ENCODE peak calls at places on chromosomes 1 and 21, in five cellular contexts. P is adrenal gland, X is fibroblast of lung, E is mucosa of descending colon, N is cardiac muscle cell. G is an unnamed sample. For H3K4me1, the result is how much of the 10 kb centered on the place peaks cover.

GRCh38 chr1:14804626-14805025 is 206.1 kb downstream of the KAZN start:
- DNase-seq in N (no peak), P (no peak), E (no peak), X (no peak), G (no peak)

GRCh38 chr1:196385109-196385508 is 223.1 kb downstream of the KCNT2 start:
- DNase-seq in X (no peak), P (no peak), N (no peak), E (no peak), G (no peak)

GRCh38 chr21:46021398-46021797 is 39.8 kb downstream of the COL6A1 start:
- DNase-seq in X (no peak), P (no peak), N (no peak), E (no peak), G (no peak)

GRCh38 chr1:19654386-19654785 is 10.3 kb downstream of the NBL1 start:
- DNase-seq in E (no peak), X (peak), N (no peak), P (no peak), G (no peak)

GRCh38 chr1:86687595-86687994 is 16.8 kb upstream of the SH3GLB1 start:
- DNase-seq in N (no peak), E (no peak), X (peak), P (no peak), G (no peak)

GRCh38 chr21:44708866-44709425 is 2.4 kb downstream of the TSPEAR start:
- DNase-seq in N (no peak), E (no peak), X (no peak), P (peak), G (no peak)

GRCh38 chr1:119595606-119596005 is 52.5 kb downstream of the ZNF697 start:
- DNase-seq in E (no peak), P (no peak), N (no peak), X (no peak), G (no peak)

GRCh38 chr1:89843279-89844121 is 22.7 kb downstream of the LRRC8D start:
- DNase-seq in P (peak), N (peak), X (peak), E (peak), G (peak)

GRCh38 chr1:39103321-39104157 is 77.4 kb downstream of the NDUFS5 start:
- DNase-seq in E (no peak), P (no peak), N (no peak), X (peak), G (no peak)

GRCh38 chr21:46422636-46423241 is 36.0 kb upstream of the DIP2A start:
- DNase-seq in X (no peak), P (no peak), E (no peak), N (no peak), G (no peak)

GRCh38 chr21:44299458-44300261 is at the start of gene PFKL:
- DNase-seq in P (peak), X (peak), N (peak), E (peak), G (peak)

GRCh38 chr1:245807306-245807705 is 652.5 kb downstream of the KIF26B start:
- DNase-seq in X (peak), P (no peak), N (no peak), E (no peak), G (no peak)

GRCh38 chr1:243964915-243965314 is 86.2 kb upstream of the ZBTB18 start:
- DNase-seq in N (no peak), X (no peak), E (no peak), P (no peak), G (no peak)

GRCh38 chr1:154941332-154941995 is 4.9 kb upstream of the PMVK start:
- DNase-seq in E (no peak), N (peak), X (no peak), P (peak), G (no peak)

GRCh38 chr1:159925713-159926066 is 383 bp upstream of the TAGLN2 start:
- DNase-seq in X (no peak), N (no peak), P (peak), E (no peak), G (no peak)

GRCh38 chr1:24331961-24332673 is 13.0 kb downstream of the GRHL3 start:
- DNase-seq in X (no peak), P (no peak), E (no peak), N (no peak), G (no peak)
- H3K4me1 ChIP-seq in X (under half), P (under half), E (under half), N (under half), G (under half)

GRCh38 chr21:34999397-34999941 is 49.6 kb downstream of the RUNX1 start:
- DNase-seq in N (no peak), X (no peak), E (no peak), P (no peak), G (no peak)
- H3K4me1 ChIP-seq in N (under half), X (under half), E (under half), P (under half), G (under half)

GRCh38 chr1:53114090-53114489 is 28.3 kb downstream of the SLC1A7 start:
- DNase-seq in N (no peak), E (peak), X (no peak), P (no peak), G (no peak)
- H3K4me1 ChIP-seq in N (under half), E (under half), X (under half), P (under half), G (under half)

DNA sequence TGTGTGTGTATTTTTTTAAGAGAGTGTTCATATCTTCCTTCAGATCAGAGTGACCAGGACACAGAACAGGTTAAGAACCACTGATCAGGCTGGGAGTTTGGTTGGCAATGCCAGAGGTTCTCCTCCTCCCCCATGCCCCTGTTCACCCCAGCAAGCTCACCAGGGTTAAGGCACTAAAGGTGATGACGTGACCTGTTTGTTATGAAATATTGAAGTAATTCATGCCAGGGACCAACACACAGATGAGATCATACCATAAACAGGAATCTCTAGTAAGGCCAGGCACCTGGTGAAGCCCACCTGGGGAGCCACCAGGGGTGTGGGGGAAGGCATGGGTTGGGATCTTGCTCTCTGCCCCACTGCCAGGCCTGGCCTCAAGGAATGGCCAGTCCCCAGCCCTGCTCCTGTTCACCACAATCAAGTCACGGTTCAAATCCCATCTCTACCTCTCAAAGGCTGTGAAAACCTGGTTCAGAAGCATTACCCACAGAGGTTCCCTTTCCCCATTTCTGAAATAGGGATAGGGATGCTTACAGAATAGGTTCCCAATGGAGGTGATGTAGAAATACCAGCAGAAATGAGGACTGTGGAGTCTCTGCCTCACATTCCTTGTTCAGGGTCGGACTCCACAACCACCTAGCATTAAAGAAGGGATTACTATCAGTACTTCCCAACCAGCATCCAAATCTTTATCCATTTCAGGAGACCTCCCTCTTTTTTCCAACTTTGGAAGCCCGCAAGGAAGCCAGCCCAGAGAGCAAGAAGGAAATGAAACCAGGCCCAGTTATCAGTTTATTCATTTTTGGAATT is 2.4 kb downstream of the ID3 start:
- DNase-seq in N (peak), X (peak), E (peak), P (no peak), G (peak)
- H3K4me1 ChIP-seq in N (half or more), X (under half), E (under half), P (under half), G (under half)